ENCODE peak calls at places on chromosomes 3 and 15, in eight cellular contexts. F is HTR-8/SVneo, S is A673, Y is right lobe of liver, N is cardiac muscle cell, E is retina, O is T-helper 9 cell, G is coronary artery. P is an unnamed sample.

GRCh38 chr3:188446014-188446413 is 292.1 kb downstream of the LPP start:
- DNase-seq in F (no peak), Y (no peak), E (no peak), O (no peak), G (no peak), S (no peak), N (no peak), P (no peak)

GRCh38 chr15:76296849-76297248 is 14.4 kb downstream of the ETFA start:
- DNase-seq in F (no peak), S (no peak), G (no peak), E (no peak), Y (no peak), N (no peak), O (no peak), P (no peak)

GRCh38 chr3:55440406-55440708 is 46.7 kb downstream of the WNT5A start:
- DNase-seq in F (no peak), O (no peak), Y (no peak), N (no peak), E (no peak), S (no peak), G (no peak), P (no peak)

GRCh38 chr3:170049146-170050000 is 11.6 kb downstream of the GPR160 start:
- DNase-seq in Y (peak; percentile 30), G (no peak), N (no peak), F (peak; percentile 15), E (no peak), S (no peak), O (no peak), P (no peak)

GRCh38 chr3:52841211-52841980 is 6.6 kb upstream of the MUSTN1 start:
- DNase-seq in E (no peak), F (no peak), G (no peak), O (no peak), N (no peak), Y (no peak), S (no peak), P (no peak)

GRCh38 chr15:40343512-40343911 is 2.8 kb upstream of the CCDC9B start:
- DNase-seq in N (peak; percentile 93), Y (no peak), E (no peak), F (peak; percentile 63), O (no peak), S (peak; percentile 51), G (no peak), P (no peak)

GRCh38 chr3:19931767-19932188 is 2.2 kb downstream of the EFHB start:
- DNase-seq in N (no peak), Y (no peak), S (no peak), E (no peak), O (no peak), G (no peak), F (no peak), P (no peak)

GRCh38 chr3:23644741-23645140 is 161.0 kb upstream of the UBE2E1 start:
- DNase-seq in O (no peak), G (no peak), S (peak; percentile 22), E (no peak), N (no peak), F (no peak), Y (no peak), P (no peak)

GRCh38 chr3:25532763-25533162 is 104.7 kb downstream of the RARB start:
- DNase-seq in N (no peak), E (no peak), F (no peak), O (no peak), S (peak; percentile 17), G (no peak), Y (no peak), P (peak; percentile 26)

GRCh38 chr3:155912574-155913190 is 42.2 kb downstream of the GMPS start:
- DNase-seq in S (no peak), N (peak; percentile 28), F (no peak), O (no peak), Y (no peak), G (no peak), E (no peak), P (no peak)

GRCh38 chr3:136195258-136196063 is 674 bp downstream of the MSL2 start:
- DNase-seq in O (peak; percentile 76), N (peak; percentile 83), G (peak; percentile 87), F (peak; percentile 60), S (peak; percentile 85), E (peak; percentile 86), Y (peak; percentile 87), P (peak; percentile 22)

GRCh38 chr15:63022181-63022580 is 20.4 kb upstream of the TPM1 start:
- DNase-seq in E (no peak), O (no peak), N (no peak), F (no peak), Y (no peak), S (no peak), G (peak; percentile 40), P (no peak)

GRCh38 chr3:157388976-157389375 is 47.7 kb upstream of the PTX3 start:
- DNase-seq in E (no peak), F (no peak), O (no peak), S (no peak), N (peak; percentile 29), G (no peak), Y (no peak), P (no peak)

GRCh38 chr3:4245671-4246070 is 57.5 kb upstream of the SETMAR start:
- DNase-seq in S (no peak), O (no peak), G (no peak), F (no peak), E (no peak), Y (no peak), N (no peak), P (no peak)

GRCh38 chr3:124530916-124531315 is 199.3 kb upstream of the UMPS start:
- DNase-seq in O (no peak), G (no peak), E (no peak), F (no peak), S (no peak), Y (no peak), N (no peak), P (no peak)

GRCh38 chr3:188926141-188926540 is 245.6 kb upstream of the TPRG1 start:
- DNase-seq in Y (no peak), S (no peak), E (no peak), F (no peak), O (no peak), N (no peak), G (no peak), P (no peak)

GRCh38 chr3:115517457-115518050 is 105.8 kb upstream of the GAP43 start:
- DNase-seq in Y (no peak), N (no peak), S (no peak), G (no peak), O (no peak), F (no peak), E (no peak), P (no peak)

GRCh38 chr3:139634236-139634635 is 43.5 kb downstream of the NMNAT3 start:
- DNase-seq in G (no peak), E (no peak), O (no peak), F (no peak), N (no peak), Y (no peak), S (no peak), P (no peak)

GRCh38 chr3:177633671-177634207 is 436.5 kb upstream of the TBL1XR1 start:
- DNase-seq in O (no peak), S (no peak), G (no peak), E (no peak), F (no peak), N (peak; percentile 90), Y (no peak), P (no peak)

P was measured in HCT116.